ENCODE peak calls at places on chromosomes 12 and 14, in four cellular contexts. Q, F, Z and A are unnamed samples.
A peak's percentile ranks its signal among the peaks of the same experiment; 100 is the strongest.

GRCh38 chr12:53379389-53380103 is 430 bp upstream of the SP1 start:
- DNase-seq in Q (peak; percentile 100), F (peak; percentile 99), Z (peak; percentile 100), A (peak; percentile 100)

GRCh38 chr12:47651368-47652254 is 54.2 kb downstream of the RPAP3 start:
- DNase-seq in Q (peak; percentile 16), F (peak; percentile 55), Z (peak; percentile 81), A (peak; percentile 27)

GRCh38 chr12:51951843-51952722 is 584 bp downstream of the ACVR1B start:
- DNase-seq in Q (no peak), F (peak; percentile 86), Z (no peak), A (no peak)

GRCh38 chr12:80823393-80823792 is 106.7 kb downstream of the MYF5 start:
- DNase-seq in Q (no peak), F (peak; percentile 35), Z (no peak), A (no peak)

GRCh38 chr12:3753549-3754284 is 808 bp upstream of the CRACR2A start:
- DNase-seq in Q (no peak), F (no peak), Z (peak; percentile 39), A (no peak)

GRCh38 chr14:97177016-97177415 is 379.8 kb downstream of the VRK1 start:
- DNase-seq in Q (no peak), F (no peak), Z (peak; percentile 50), A (no peak)

GRCh38 chr12:64621257-64621942 is 11.1 kb downstream of the RASSF3 start:
- DNase-seq in Q (no peak), F (no peak), Z (peak; percentile 50), A (no peak)

GRCh38 chr12:100927825-100928224 is 133.2 kb downstream of the ANO4 start:
- DNase-seq in Q (no peak), F (no peak), Z (no peak), A (no peak)